ENCODE peak calls at places on chromosome 4, in eight cellular contexts. J is Karpas-422, H is GM23338, S is hepatocyte, E is PC-3, U is OCI-LY7, I is GM23248, N is MM.1S. Z is an unnamed sample.

GRCh38 chr4:152394786-152395185 is 141.1 kb downstream of the FBXW7 start:
- DNase-seq in U (no peak), S (no peak), H (no peak), E (no peak), N (no peak), I (no peak), J (no peak), Z (no peak)

GRCh38 chr4:22014222-22014741 is 65.7 kb upstream of the KCNIP4 start:
- DNase-seq in I (peak; percentile 78), H (no peak), S (no peak), J (no peak), N (no peak), U (no peak), E (no peak), Z (no peak)

GRCh38 chr4:137310156-137310555 is 222.1 kb downstream of the PCDH18 start:
- DNase-seq in E (no peak), J (no peak), N (no peak), U (no peak), I (peak; percentile 39), S (no peak), H (no peak), Z (no peak)

GRCh38 chr4:91086008-91086407 is 958.8 kb downstream of the CCSER1 start:
- DNase-seq in I (no peak), S (no peak), U (no peak), J (no peak), N (no peak), E (no peak), H (peak; percentile 16), Z (no peak)

GRCh38 chr4:127505203-127505602 is 127.6 kb upstream of the INTU start:
- DNase-seq in I (peak; percentile 56), N (no peak), S (peak; percentile 26), H (no peak), E (no peak), U (no peak), J (no peak), Z (peak; percentile 4)

GRCh38 chr4:5720980-5721379 is 10.0 kb downstream of the EVC start:
- DNase-seq in S (no peak), E (no peak), H (no peak), U (no peak), I (no peak), J (no peak), N (no peak), Z (no peak)

GRCh38 chr4:157888281-157888680 is 284.5 kb downstream of the GASK1B start:
- DNase-seq in S (no peak), H (no peak), J (no peak), N (no peak), U (no peak), I (no peak), E (no peak), Z (no peak)

GRCh38 chr4:185792384-185793146 is 19.4 kb downstream of the SORBS2 start:
- DNase-seq in J (no peak), S (peak; percentile 18), N (no peak), H (no peak), U (no peak), I (peak; percentile 81), E (peak; percentile 85), Z (no peak)

GRCh38 chr4:71229477-71230257 is 109.2 kb upstream of the SLC4A4 start:
- DNase-seq in J (peak; percentile 56), E (peak; percentile 70), S (peak; percentile 79), H (peak; percentile 70), N (peak; percentile 25), I (peak; percentile 79), U (peak; percentile 21), Z (peak; percentile 36)

GRCh38 chr4:13627185-13627605 is 330 bp downstream of the BOD1L1 start:
- DNase-seq in H (peak; percentile 42), S (no peak), J (peak; percentile 68), I (no peak), U (peak; percentile 55), N (no peak), E (no peak), Z (no peak)

GRCh38 chr4:111605111-111605510 is 540.1 kb upstream of the FAM241A start:
- DNase-seq in S (no peak), J (no peak), N (no peak), E (no peak), H (no peak), U (no peak), I (no peak), Z (no peak)

GRCh38 chr4:74038161-74039064 is at the start of gene CXCL3:
- DNase-seq in S (peak; percentile 83), H (peak; percentile 87), U (no peak), I (peak; percentile 69), J (no peak), E (peak; percentile 78), N (no peak), Z (peak; percentile 36)

GRCh38 chr4:119116925-119117900 is 18.4 kb upstream of the MYOZ2 start:
- DNase-seq in N (no peak), I (peak; percentile 57), E (no peak), U (no peak), S (no peak), H (no peak), J (no peak), Z (no peak)

GRCh38 chr4:2835978-2836377 is 7.7 kb upstream of the ADD1 start:
- DNase-seq in H (no peak), E (no peak), N (no peak), I (no peak), S (peak; percentile 2), J (no peak), U (no peak), Z (no peak)

GRCh38 chr4:5420266-5420665 is 288.1 kb downstream of the EVC2 start:
- DNase-seq in J (no peak), I (no peak), N (no peak), U (no peak), H (no peak), S (no peak), E (no peak), Z (no peak)

GRCh38 chr4:10087152-10087791 is 29.3 kb downstream of the WDR1 start:
- DNase-seq in S (no peak), I (no peak), H (no peak), N (no peak), U (no peak), E (no peak), J (no peak), Z (no peak)

GRCh38 chr4:72767903-72768817 is 199.1 kb upstream of the ADAMTS3 start:
- DNase-seq in H (no peak), S (no peak), E (peak; percentile 45), U (no peak), I (peak; percentile 78), N (no peak), J (no peak), Z (peak; percentile 7)

GRCh38 chr4:53490965-53491622 is 100.2 kb downstream of the LNX1 start:
- DNase-seq in H (peak; percentile 79), U (peak; percentile 45), J (peak; percentile 72), S (peak; percentile 77), N (peak; percentile 52), I (peak; percentile 90), E (peak; percentile 87), Z (peak; percentile 50)

DNA sequence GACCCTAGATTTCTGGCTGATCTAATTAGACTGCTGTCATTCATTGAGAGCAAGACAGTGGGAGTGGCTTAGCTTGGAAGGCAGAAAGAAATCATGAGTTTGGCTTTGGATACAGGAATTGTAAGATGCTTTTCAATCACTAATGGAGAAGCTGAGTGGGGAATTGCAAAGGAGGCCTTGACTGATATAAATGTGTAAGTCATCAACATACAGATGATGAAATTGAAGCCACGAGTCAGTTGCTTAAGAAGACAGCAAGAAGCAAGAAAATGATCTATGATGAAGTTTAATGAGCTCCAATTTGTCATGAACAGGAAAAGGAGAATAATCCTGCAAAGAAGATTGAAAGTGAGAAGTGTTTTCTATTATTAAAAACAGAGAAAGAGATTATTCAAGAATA is 136.7 kb upstream of the C1QTNF7 start:
- DNase-seq in S (no peak), J (no peak), U (no peak), I (peak; percentile 11), N (no peak), H (no peak), E (no peak), Z (no peak)
- H3K9me2 ChIP-seq in S (no peaks in the 10 kb centered on the region), J (no peaks in the 10 kb centered on the region), U (no peaks in the 10 kb centered on the region), I (no peaks in the 10 kb centered on the region), N (no peaks in the 10 kb centered on the region), H (no peaks in the 10 kb centered on the region), E (no peaks in the 10 kb centered on the region), Z (no peaks in the 10 kb centered on the region)

DNA sequence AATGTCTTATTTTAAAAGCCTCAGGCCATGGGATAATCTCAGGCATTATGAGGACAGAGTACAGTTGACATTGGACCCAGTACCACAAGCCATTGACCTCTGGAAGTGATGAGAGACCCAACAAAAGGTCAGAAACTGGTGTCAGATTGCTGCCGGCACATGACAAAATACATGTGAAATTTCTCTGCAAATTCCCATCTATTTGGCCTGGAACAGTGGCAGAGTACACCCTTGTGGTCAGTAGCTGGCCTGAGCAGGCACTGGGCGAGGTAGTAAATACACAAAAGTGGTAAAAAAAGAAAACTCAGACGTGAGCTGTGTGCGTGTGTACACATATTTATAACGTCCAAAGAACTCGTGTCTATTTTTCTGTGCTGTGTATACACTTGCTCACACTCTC is 155.5 kb downstream of the DHX15 start:
- DNase-seq in N (no peak), U (no peak), E (no peak), H (no peak), S (no peak), J (no peak), I (no peak), Z (no peak)
- H3K9me2 ChIP-seq in N (no peaks in the 10 kb centered on the region), U (no peaks in the 10 kb centered on the region), E (no peaks in the 10 kb centered on the region), H (peaks cover under 1% of the 10 kb centered on the region), S (no peaks in the 10 kb centered on the region), J (no peaks in the 10 kb centered on the region), I (no peaks in the 10 kb centered on the region), Z (no peaks in the 10 kb centered on the region)

DNA sequence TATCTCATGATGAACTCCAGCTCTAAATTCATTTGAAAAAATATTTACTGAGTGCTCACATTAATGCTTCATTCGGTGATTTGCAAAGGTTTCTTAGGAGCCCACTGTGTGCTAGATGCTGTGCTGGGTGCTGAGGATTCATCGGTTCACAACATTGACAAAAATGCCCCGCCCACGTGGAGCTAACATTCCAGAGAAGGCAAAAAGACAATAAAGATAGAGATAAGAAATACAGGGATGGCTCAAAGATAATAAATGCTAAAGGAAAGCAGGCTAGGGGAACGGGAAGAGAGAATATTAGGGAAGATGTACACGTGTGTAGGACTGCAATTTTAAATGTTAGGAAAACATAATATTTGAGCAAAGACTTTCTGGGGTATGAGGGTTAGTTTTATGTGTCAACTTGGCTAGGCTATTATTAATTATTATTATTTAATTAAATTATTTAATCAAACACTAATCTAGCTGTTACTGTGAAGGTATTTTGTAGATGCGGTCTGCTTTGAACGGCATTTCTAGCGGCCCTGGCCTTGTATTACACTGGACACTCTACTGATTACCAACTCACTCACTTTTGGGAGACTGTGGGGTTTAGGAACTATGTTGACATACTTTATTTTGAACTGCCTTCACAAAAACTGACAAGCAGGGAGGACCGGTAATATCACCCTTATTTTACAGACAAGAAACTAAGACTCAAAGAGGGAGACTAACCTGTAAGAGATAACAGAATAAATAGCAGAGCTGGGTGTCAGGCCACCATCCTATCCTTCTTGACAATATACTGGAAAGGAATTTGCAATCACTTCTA is 61.9 kb upstream of the IRF2 start:
- DNase-seq in I (peak; percentile 45), N (no peak), J (no peak), H (peak; percentile 25), E (peak; percentile 4), S (no peak), U (no peak), Z (no peak)
- H3K9me2 ChIP-seq in I (no peaks in the 10 kb centered on the region), N (no peaks in the 10 kb centered on the region), J (no peaks in the 10 kb centered on the region), H (no peaks in the 10 kb centered on the region), E (no peaks in the 10 kb centered on the region), S (no peaks in the 10 kb centered on the region), U (no peaks in the 10 kb centered on the region), Z (no peaks in the 10 kb centered on the region)

DNA sequence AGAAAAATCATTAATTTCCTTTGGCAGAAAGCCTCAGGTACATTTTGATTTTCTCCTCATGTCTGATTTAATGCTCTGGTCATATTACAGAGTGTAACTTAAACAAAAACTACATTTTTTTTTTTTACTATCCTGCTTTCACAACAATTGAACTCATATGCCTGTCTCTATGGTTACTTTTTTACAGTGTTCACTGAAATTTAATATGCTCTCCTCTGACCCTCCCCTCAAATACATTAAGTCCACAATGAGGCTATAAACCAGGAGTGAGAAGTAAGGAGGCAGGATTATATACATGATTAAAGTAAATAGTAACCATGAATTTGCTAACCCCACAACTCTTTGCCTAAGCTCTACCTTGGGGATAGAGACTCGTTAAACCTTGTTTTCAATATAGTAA is 2.3 kb upstream of the NSUN7 start:
- DNase-seq in U (no peak), H (no peak), S (no peak), J (no peak), I (no peak), N (no peak), E (no peak), Z (no peak)
- H3K9me2 ChIP-seq in U (no peaks in the 10 kb centered on the region), H (no peaks in the 10 kb centered on the region), S (no peaks in the 10 kb centered on the region), J (no peaks in the 10 kb centered on the region), I (no peaks in the 10 kb centered on the region), N (no peaks in the 10 kb centered on the region), E (no peaks in the 10 kb centered on the region), Z (no peaks in the 10 kb centered on the region)